ENCODE peak calls at places on chromosome 21, in ten cellular contexts. O, F, R, Y, M, J, W, E, H and Z are unnamed samples.
A peak's percentile ranks its signal among the peaks of the same experiment; 100 is the strongest.

GRCh38 chr21:37489553-37489952 is 123.0 kb downstream of the DYRK1A start:
- DNase-seq in O (no peak), F (no peak), R (no peak), Y (no peak), M (no peak), J (no peak), W (no peak), E (no peak), H (no peak), Z (no peak)

GRCh38 chr21:24110846-24111245 is 1496.4 kb downstream of the MRPL39 start:
- DNase-seq in O (no peak), F (no peak), R (no peak), Y (no peak), M (peak; percentile 60), J (no peak), W (no peak), E (no peak), H (no peak), Z (no peak)

GRCh38 chr21:38956791-38957571 is 151.3 kb downstream of the ETS2 start:
- DNase-seq in O (no peak), F (peak; percentile 52), R (no peak), Y (no peak), M (no peak), J (no peak), W (no peak), E (no peak), H (no peak), Z (peak; percentile 6)

GRCh38 chr21:31132574-31133242 is 94.4 kb upstream of the KRTAP19-8 start:
- DNase-seq in O (no peak), F (no peak), R (no peak), Y (peak; percentile 23), M (peak; percentile 23), J (no peak), W (peak; percentile 97), E (no peak), H (no peak), Z (no peak)

GRCh38 chr21:36887983-36888382 is 78.5 kb downstream of the HLCS start:
- DNase-seq in O (no peak), F (no peak), R (no peak), Y (no peak), M (no peak), J (no peak), W (no peak), E (no peak), H (no peak), Z (no peak)

GRCh38 chr21:37658994-37659458 is 257.2 kb downstream of the KCNJ6 start:
- DNase-seq in O (no peak), F (no peak), R (no peak), Y (peak; percentile 84), M (peak; percentile 49), J (peak; percentile 87), W (no peak), E (no peak), H (no peak), Z (peak; percentile 83)

GRCh38 chr21:42681296-42682206 is 28.1 kb downstream of the PDE9A start:
- DNase-seq in O (peak; percentile 54), F (no peak), R (no peak), Y (no peak), M (no peak), J (no peak), W (no peak), E (no peak), H (no peak), Z (no peak)

GRCh38 chr21:27379381-27379780 is 412.5 kb upstream of the ADAMTS5 start:
- DNase-seq in O (no peak), F (no peak), R (no peak), Y (no peak), M (no peak), J (no peak), W (no peak), E (no peak), H (no peak), Z (no peak)

GRCh38 chr21:37281579-37281978 is 14.4 kb upstream of the VPS26C start:
- DNase-seq in O (no peak), F (peak; percentile 26), R (no peak), Y (no peak), M (no peak), J (no peak), W (no peak), E (no peak), H (no peak), Z (no peak)

GRCh38 chr21:17051054-17051453 is 461.8 kb upstream of the CXADR start:
- DNase-seq in O (no peak), F (no peak), R (no peak), Y (peak; percentile 4), M (no peak), J (peak; percentile 43), W (no peak), E (no peak), H (no peak), Z (no peak)

GRCh38 chr21:46116189-46116845 is 18.4 kb downstream of the COL6A2 start:
- DNase-seq in O (peak; percentile 67), F (peak; percentile 7), R (no peak), Y (no peak), M (no peak), J (no peak), W (no peak), E (no peak), H (peak; percentile 68), Z (no peak)

GRCh38 chr21:35323947-35324346 is 274.8 kb upstream of the RUNX1 start:
- DNase-seq in O (no peak), F (no peak), R (no peak), Y (peak; percentile 29), M (no peak), J (no peak), W (no peak), E (no peak), H (no peak), Z (no peak)

GRCh38 chr21:34509151-34509550 is 2.9 kb downstream of the KCNE1 start:
- DNase-seq in O (no peak), F (peak; percentile 52), R (no peak), Y (no peak), M (no peak), J (no peak), W (peak; percentile 21), E (no peak), H (no peak), Z (no peak)

GRCh38 chr21:25457411-25457810 is 149.9 kb downstream of the MRPL39 start:
- DNase-seq in O (no peak), F (no peak), R (no peak), Y (peak; percentile 20), M (peak; percentile 71), J (peak; percentile 66), W (peak; percentile 89), E (peak; percentile 12), H (no peak), Z (peak; percentile 51)

GRCh38 chr21:35991131-35991530 is 69.2 kb downstream of the SETD4 start:
- DNase-seq in O (no peak), F (no peak), R (no peak), Y (no peak), M (no peak), J (no peak), W (no peak), E (no peak), H (no peak), Z (no peak)

GRCh38 chr21:23960769-23961168 is 1646.5 kb downstream of the MRPL39 start:
- DNase-seq in O (no peak), F (no peak), R (no peak), Y (no peak), M (no peak), J (no peak), W (no peak), E (no peak), H (no peak), Z (peak; percentile 43)

GRCh38 chr21:39132248-39132647 is 51.0 kb downstream of the PSMG1 start:
- DNase-seq in O (no peak), F (no peak), R (no peak), Y (no peak), M (no peak), J (no peak), W (no peak), E (no peak), H (no peak), Z (no peak)

GRCh38 chr21:42297372-42297771 is 17.8 kb downstream of the TFF3 start:
- DNase-seq in O (no peak), F (no peak), R (no peak), Y (no peak), M (no peak), J (no peak), W (no peak), E (no peak), H (no peak), Z (no peak)

DNA sequence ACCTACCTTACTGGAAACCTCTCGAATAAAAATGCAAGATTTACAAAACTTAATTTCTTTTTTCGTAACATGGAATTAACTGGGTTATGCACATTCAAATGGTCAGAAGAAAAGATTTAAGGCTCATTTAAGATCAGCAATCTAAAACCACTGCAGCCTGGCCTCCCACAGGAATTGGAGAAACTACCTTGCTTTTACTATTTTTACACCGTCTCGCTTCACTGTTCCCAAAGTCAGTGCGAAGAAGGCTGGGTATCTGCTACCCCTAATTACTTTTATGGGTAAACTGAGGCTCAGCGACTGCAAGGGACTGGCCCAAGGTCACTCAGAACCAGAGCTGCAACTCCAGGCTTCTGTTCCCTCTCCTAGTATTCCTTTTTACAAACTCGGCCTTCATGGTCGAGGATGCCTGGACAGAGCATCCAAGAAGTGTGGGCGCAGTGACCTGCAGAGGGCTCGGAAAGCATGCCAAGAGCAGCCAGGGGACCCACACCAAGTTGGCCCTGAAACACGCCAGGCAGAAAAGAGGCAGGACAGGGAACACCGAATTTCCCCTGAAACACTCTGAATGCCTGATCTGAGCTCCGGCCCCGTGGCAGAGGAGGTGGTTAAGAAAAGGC is 931 bp downstream of the PAXBP1 start:
- DNase-seq in O (no peak), F (peak; percentile 47), R (no peak), Y (peak; percentile 10), M (no peak), J (no peak), W (peak; percentile 35), E (no peak), H (peak; percentile 75), Z (peak; percentile 34)
- TF ChIP-seq CTCF in O (no peak), F (peak; percentile 21), R (no peak), Y (no peak), M (no peak), J (no peak), W (peak; percentile 17), E (no peak), H (no peak), Z (no peak)

GRCh38 chr21:29634410-29634809 is 305.4 kb downstream of the GRIK1 start:
- DNase-seq in O (no peak), F (no peak), R (no peak), Y (no peak), M (no peak), J (no peak), W (no peak), E (no peak), H (no peak), Z (no peak)
- TF ChIP-seq CTCF in O (no peak), F (no peak), R (no peak), Y (no peak), M (no peak), J (no peak), W (no peak), E (no peak), H (no peak), Z (no peak)

GRCh38 chr21:33480481-33481103 is 818 bp upstream of the TMEM50B start:
- DNase-seq in O (no peak), F (no peak), R (no peak), Y (no peak), M (no peak), J (no peak), W (no peak), E (no peak), H (no peak), Z (no peak)
- TF ChIP-seq CTCF in O (no peak), F (no peak), R (no peak), Y (no peak), M (no peak), J (no peak), W (no peak), E (no peak), H (no peak), Z (no peak)

GRCh38 chr21:15514073-15514946 is 215.5 kb upstream of the USP25 start:
- DNase-seq in O (no peak), F (no peak), R (no peak), Y (no peak), M (no peak), J (no peak), W (peak; percentile 31), E (no peak), H (no peak), Z (no peak)
- TF ChIP-seq CTCF in O (no peak), F (no peak), R (no peak), Y (no peak), M (no peak), J (no peak), W (no peak), E (no peak), H (no peak), Z (no peak)